ENCODE peak calls at places on chromosomes 4 and X, in seven cellular contexts. V, A, U, D, O, S and F are unnamed samples.

GRCh38 chrX:133005038-133005437 is 46.6 kb upstream of the HS6ST2 start:
- DNase-seq in V (no peak), A (no peak), U (peak; percentile 3), D (no peak), O (no peak), S (no peak), F (no peak)

GRCh38 chr4:175784986-175785525 is 27.0 kb downstream of the GPM6A start:
- DNase-seq in V (no peak), A (no peak), U (no peak), D (no peak), O (no peak), S (no peak), F (no peak)

GRCh38 chr4:70133473-70133872 is 20.6 kb upstream of the PRR27 start:
- DNase-seq in V (no peak), A (no peak), U (no peak), D (no peak), O (no peak), S (no peak), F (no peak)

GRCh38 chr4:126023946-126024345 is 709.2 kb downstream of the FAT4 start:
- DNase-seq in V (no peak), A (no peak), U (no peak), D (no peak), O (no peak), S (no peak), F (no peak)

GRCh38 chr4:107155366-107155765 is 119.3 kb upstream of the DKK2 start:
- DNase-seq in V (no peak), A (no peak), U (peak; percentile 27), D (no peak), O (no peak), S (no peak), F (no peak)

GRCh38 chr4:121726642-121727268 is 30.0 kb upstream of the ANXA5 start:
- DNase-seq in V (peak; percentile 47), A (peak; percentile 28), U (peak; percentile 79), D (no peak), O (peak; percentile 61), S (no peak), F (no peak)

GRCh38 chrX:54639018-54639345 is 109.0 kb downstream of the GNL3L start:
- DNase-seq in V (no peak), A (no peak), U (no peak), D (no peak), O (no peak), S (no peak), F (no peak)

GRCh38 chr4:53592686-53593641 is 1.7 kb upstream of the LNX1 start:
- DNase-seq in V (no peak), A (no peak), U (peak; percentile 46), D (peak; percentile 65), O (no peak), S (peak; percentile 26), F (peak; percentile 60)

GRCh38 chr4:82618321-82618720 is 56.5 kb upstream of the TMEM150C start:
- DNase-seq in V (no peak), A (no peak), U (no peak), D (no peak), O (no peak), S (no peak), F (no peak)

GRCh38 chr4:107863850-107864371 is 39.2 kb downstream of the SGMS2 start:
- DNase-seq in V (no peak), A (no peak), U (peak; percentile 77), D (no peak), O (peak; percentile 48), S (peak; percentile 65), F (no peak)

GRCh38 chr4:19689511-19689910 is 562.2 kb upstream of the SLIT2 start:
- DNase-seq in V (no peak), A (no peak), U (peak; percentile 33), D (no peak), O (no peak), S (no peak), F (no peak)

GRCh38 chrX:23896983-23897382 is 10.8 kb downstream of the APOO start:
- DNase-seq in V (no peak), A (no peak), U (peak; percentile 38), D (no peak), O (no peak), S (no peak), F (no peak)

GRCh38 chrX:29071525-29071924 is 484.3 kb downstream of the IL1RAPL1 start:
- DNase-seq in V (no peak), A (no peak), U (peak; percentile 0), D (no peak), O (no peak), S (no peak), F (no peak)

GRCh38 chr4:91436556-91436955 is 867.2 kb upstream of the GRID2 start:
- DNase-seq in V (no peak), A (no peak), U (no peak), D (no peak), O (no peak), S (no peak), F (no peak)

GRCh38 chrX:40543661-40544328 is 37.0 kb upstream of the ATP6AP2 start:
- DNase-seq in V (peak; percentile 33), A (peak; percentile 41), U (peak; percentile 90), D (no peak), O (peak; percentile 33), S (no peak), F (no peak)

GRCh38 chr4:48152259-48152658 is 18.2 kb upstream of the TXK start:
- DNase-seq in V (no peak), A (no peak), U (no peak), D (no peak), O (no peak), S (no peak), F (no peak)

GRCh38 chr4:48227662-48228061 is 42.0 kb downstream of the TEC start:
- DNase-seq in V (no peak), A (no peak), U (no peak), D (no peak), O (no peak), S (no peak), F (no peak)

GRCh38 chrX:136647969-136648368 is at the start of gene CD40LG:
- DNase-seq in V (no peak), A (no peak), U (no peak), D (no peak), O (no peak), S (no peak), F (no peak)
- TF ChIP-seq POLR2A in V (no peak), A (no peak), U (no peak), D (no peak), O (no peak), S (no peak), F (no peak)

DNA sequence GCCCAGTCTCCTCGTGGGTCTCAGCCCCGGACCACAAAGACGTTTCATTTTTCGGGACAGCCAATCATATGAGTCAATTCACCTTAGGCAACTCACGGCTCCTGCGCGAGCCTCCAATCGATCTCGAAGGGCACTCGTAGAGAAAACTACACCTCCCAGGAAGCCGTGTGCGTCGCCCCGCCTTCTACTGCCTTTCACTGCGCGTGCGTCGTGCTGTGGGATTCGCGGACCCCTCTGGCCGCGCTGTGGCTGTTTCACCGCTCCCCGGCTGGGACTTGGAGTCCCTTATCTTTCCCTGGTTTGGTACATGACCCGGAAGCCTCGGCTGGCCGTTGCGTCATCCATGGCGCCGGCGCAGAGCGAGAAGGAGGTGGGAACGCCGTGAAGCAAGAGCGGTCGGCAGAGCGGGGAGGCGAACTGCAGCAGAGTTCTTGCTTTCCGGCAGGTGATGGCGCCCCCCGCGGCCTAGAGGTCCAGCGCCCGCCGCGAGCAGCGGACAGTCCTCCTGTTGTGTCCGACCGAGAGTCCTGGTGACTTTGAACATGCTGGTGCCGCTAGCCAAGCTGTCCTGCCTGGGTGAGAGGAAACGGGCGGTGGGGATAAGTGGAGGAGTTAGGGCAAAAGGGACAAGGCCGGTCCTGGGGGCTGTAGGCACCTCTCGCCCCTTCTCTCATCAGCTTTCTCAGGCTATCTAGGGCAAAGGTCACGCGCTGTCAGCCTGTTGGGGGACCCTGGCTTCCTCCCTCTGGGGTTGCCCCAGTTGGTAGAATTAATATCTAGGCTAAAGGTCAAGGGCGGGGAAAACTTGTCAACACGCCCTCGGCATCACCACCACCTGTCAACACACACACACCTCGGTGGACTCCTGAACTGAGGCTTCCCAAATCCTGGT is at the start of gene ETFDH:
- DNase-seq in V (peak; percentile 99), A (peak; percentile 98), U (peak; percentile 100), D (peak; percentile 99), O (peak; percentile 99), S (peak; percentile 99), F (peak; percentile 99)
- TF ChIP-seq POLR2A in V (peak; percentile 89), A (peak; percentile 93), U (no peak), D (peak; percentile 65), O (peak; percentile 2), S (peak; percentile 87), F (peak; percentile 19)

DNA sequence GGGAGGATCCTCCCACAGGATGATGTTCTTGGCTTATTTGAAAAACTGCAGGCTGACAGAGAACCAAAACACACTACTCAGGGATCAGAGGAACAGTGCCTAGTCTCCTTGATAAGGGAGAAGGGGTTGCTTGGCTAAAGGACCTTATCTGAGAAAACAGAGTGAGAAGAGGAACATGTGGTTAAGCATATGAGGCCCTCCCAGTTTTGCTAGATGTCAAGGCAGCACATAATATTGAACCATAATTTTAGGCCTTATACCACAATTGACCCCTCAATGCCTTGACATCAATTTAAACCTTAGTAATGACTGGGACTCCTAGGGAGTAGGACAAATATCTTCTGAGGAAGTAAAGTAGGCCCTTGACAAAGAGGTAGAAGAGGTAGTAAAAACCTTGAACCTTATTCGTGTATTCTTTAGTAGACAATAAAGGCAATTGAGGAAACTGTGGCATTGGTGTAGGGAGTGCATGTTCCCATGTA is 79.3 kb downstream of the TEX13C start:
- DNase-seq in V (no peak), A (no peak), U (no peak), D (no peak), O (no peak), S (no peak), F (no peak)
- TF ChIP-seq POLR2A in V (no peak), A (no peak), U (no peak), D (no peak), O (no peak), S (no peak), F (no peak)

GRCh38 chr4:141247430-141247780 is 26.7 kb downstream of the ZNF330 start:
- DNase-seq in V (no peak), A (no peak), U (no peak), D (no peak), O (no peak), S (no peak), F (no peak)
- TF ChIP-seq POLR2A in V (no peak), A (no peak), U (no peak), D (no peak), O (no peak), S (no peak), F (no peak)